ENCODE peak calls at places on chromosomes 11 and 22, in five cellular contexts. One of them, this sample, is unnamed.

GRCh38 chr22:22666307-22667091 is 22.1 kb downstream of the GGTLC2 start:
- DNase-seq in H9: peak
- DNase-seq in fibroblast of lung: no peak
- DNase-seq in cardiac fibroblast: peak
- DNase-seq in stimulated activated CD4-positive, alpha-beta T cell treated with anti-CD3 and anti-CD28 coated beads, Interleukin-15, amount 100 ng/mL, for 24 hours: peak
- DNase-seq in this sample: no peak

GRCh38 chr22:20208713-20209310 is 58.0 kb upstream of the CCDC188 start:
- DNase-seq in fibroblast of lung: no peak
- DNase-seq in cardiac fibroblast: no peak
- DNase-seq in H9: no peak
- DNase-seq in stimulated activated CD4-positive, alpha-beta T cell treated with anti-CD3 and anti-CD28 coated beads, Interleukin-15, amount 100 ng/mL, for 24 hours: no peak
- DNase-seq in this sample: no peak

GRCh38 chr11:57345555-57346151 is 7.5 kb downstream of the P2RX3 start:
- DNase-seq in cardiac fibroblast: peak
- DNase-seq in H9: peak
- DNase-seq in fibroblast of lung: peak
- DNase-seq in stimulated activated CD4-positive, alpha-beta T cell treated with anti-CD3 and anti-CD28 coated beads, Interleukin-15, amount 100 ng/mL, for 24 hours: peak
- DNase-seq in this sample: peak

GRCh38 chr11:128422576-128423370 is 164.6 kb downstream of the ETS1 start:
- DNase-seq in stimulated activated CD4-positive, alpha-beta T cell treated with anti-CD3 and anti-CD28 coated beads, Interleukin-15, amount 100 ng/mL, for 24 hours: peak
- DNase-seq in H9: no peak
- DNase-seq in fibroblast of lung: no peak
- DNase-seq in cardiac fibroblast: no peak
- DNase-seq in this sample: no peak

GRCh38 chr22:38350444-38351359 is 33.5 kb upstream of the CSNK1E start:
- DNase-seq in cardiac fibroblast: no peak
- DNase-seq in H9: no peak
- DNase-seq in stimulated activated CD4-positive, alpha-beta T cell treated with anti-CD3 and anti-CD28 coated beads, Interleukin-15, amount 100 ng/mL, for 24 hours: no peak
- DNase-seq in fibroblast of lung: no peak
- DNase-seq in this sample: no peak

GRCh38 chr22:42688241-42688913 is 32.3 kb downstream of the A4GALT start:
- DNase-seq in stimulated activated CD4-positive, alpha-beta T cell treated with anti-CD3 and anti-CD28 coated beads, Interleukin-15, amount 100 ng/mL, for 24 hours: no peak
- DNase-seq in H9: peak
- DNase-seq in cardiac fibroblast: peak
- DNase-seq in fibroblast of lung: peak
- DNase-seq in this sample: peak

GRCh38 chr11:34773826-34774225 is 142.4 kb downstream of the APIP start:
- DNase-seq in stimulated activated CD4-positive, alpha-beta T cell treated with anti-CD3 and anti-CD28 coated beads, Interleukin-15, amount 100 ng/mL, for 24 hours: no peak
- DNase-seq in H9: no peak
- DNase-seq in cardiac fibroblast: peak
- DNase-seq in fibroblast of lung: peak
- DNase-seq in this sample: peak

GRCh38 chr11:86484164-86484794 is 109.6 kb downstream of the CCDC81 start:
- DNase-seq in stimulated activated CD4-positive, alpha-beta T cell treated with anti-CD3 and anti-CD28 coated beads, Interleukin-15, amount 100 ng/mL, for 24 hours: no peak
- DNase-seq in cardiac fibroblast: peak
- DNase-seq in fibroblast of lung: peak
- DNase-seq in H9: no peak
- DNase-seq in this sample: peak

GRCh38 chr11:130847517-130847916 is 68.8 kb downstream of the SNX19 start:
- DNase-seq in fibroblast of lung: peak
- DNase-seq in stimulated activated CD4-positive, alpha-beta T cell treated with anti-CD3 and anti-CD28 coated beads, Interleukin-15, amount 100 ng/mL, for 24 hours: no peak
- DNase-seq in cardiac fibroblast: peak
- DNase-seq in H9: no peak
- DNase-seq in this sample: peak

GRCh38 chr11:47565340-47566165 is at the start of gene PTPMT1:
- DNase-seq in fibroblast of lung: peak
- DNase-seq in cardiac fibroblast: peak
- DNase-seq in stimulated activated CD4-positive, alpha-beta T cell treated with anti-CD3 and anti-CD28 coated beads, Interleukin-15, amount 100 ng/mL, for 24 hours: peak
- DNase-seq in H9: peak
- DNase-seq in this sample: peak

GRCh38 chr11:68471360-68472340 is 11.1 kb downstream of the PPP6R3 start:
- DNase-seq in stimulated activated CD4-positive, alpha-beta T cell treated with anti-CD3 and anti-CD28 coated beads, Interleukin-15, amount 100 ng/mL, for 24 hours: peak
- DNase-seq in cardiac fibroblast: peak
- DNase-seq in H9: no peak
- DNase-seq in fibroblast of lung: peak
- DNase-seq in this sample: no peak

GRCh38 chr11:73308003-73308962 is at the start of gene ARHGEF17:
- DNase-seq in H9: peak
- DNase-seq in stimulated activated CD4-positive, alpha-beta T cell treated with anti-CD3 and anti-CD28 coated beads, Interleukin-15, amount 100 ng/mL, for 24 hours: peak
- DNase-seq in cardiac fibroblast: peak
- DNase-seq in fibroblast of lung: peak
- DNase-seq in this sample: peak

GRCh38 chr11:72228229-72228843 is 3.8 kb downstream of the INPPL1 start:
- DNase-seq in stimulated activated CD4-positive, alpha-beta T cell treated with anti-CD3 and anti-CD28 coated beads, Interleukin-15, amount 100 ng/mL, for 24 hours: no peak
- DNase-seq in cardiac fibroblast: no peak
- DNase-seq in H9: peak
- DNase-seq in fibroblast of lung: no peak
- DNase-seq in this sample: peak

GRCh38 chr11:2913029-2913431 is 16.2 kb downstream of the PHLDA2 start:
- DNase-seq in cardiac fibroblast: peak
- DNase-seq in H9: no peak
- DNase-seq in stimulated activated CD4-positive, alpha-beta T cell treated with anti-CD3 and anti-CD28 coated beads, Interleukin-15, amount 100 ng/mL, for 24 hours: no peak
- DNase-seq in fibroblast of lung: peak
- DNase-seq in this sample: peak

GRCh38 chr11:133803026-133803425 is 42.3 kb downstream of the SPATA19 start:
- DNase-seq in fibroblast of lung: peak
- DNase-seq in cardiac fibroblast: no peak
- DNase-seq in H9: no peak
- DNase-seq in stimulated activated CD4-positive, alpha-beta T cell treated with anti-CD3 and anti-CD28 coated beads, Interleukin-15, amount 100 ng/mL, for 24 hours: no peak
- DNase-seq in this sample: no peak

GRCh38 chr11:130383363-130384168 is 44.8 kb downstream of the ADAMTS8 start:
- DNase-seq in fibroblast of lung: peak
- DNase-seq in stimulated activated CD4-positive, alpha-beta T cell treated with anti-CD3 and anti-CD28 coated beads, Interleukin-15, amount 100 ng/mL, for 24 hours: no peak
- DNase-seq in H9: peak
- DNase-seq in cardiac fibroblast: peak
- DNase-seq in this sample: peak